ENCODE peak calls at places on chromosome 10, in nine cellular contexts. R is K562, P is AG10803, K is activated B cell treated with CpG ODN at 0.5 μM for 24 hours, Q is foreskin fibroblast, E is fibroblast of the aortic adventitia, Z is CD14-positive monocyte, V is choroid plexus epithelial cell, A is H9. Y is an unnamed sample.

GRCh38 chr10:69333205-69333604 is 54.9 kb downstream of the HK1 start:
- DNase-seq in R (no peak), Z (no peak), V (peak), K (no peak), E (peak), A (peak), P (peak), Q (no peak), Y (no peak)

GRCh38 chr10:7773845-7774801 is 13.7 kb downstream of the KIN start:
- DNase-seq in Z (no peak), A (no peak), E (no peak), V (no peak), Q (no peak), R (no peak), P (no peak), K (no peak), Y (no peak)

GRCh38 chr10:103481974-103482531 is 3.0 kb upstream of the CALHM3 start:
- DNase-seq in E (peak), V (peak), P (peak), Q (peak), A (no peak), R (peak), K (no peak), Z (no peak), Y (no peak)

GRCh38 chr10:131311661-131312260 is at the start of gene TCERG1L:
- DNase-seq in K (no peak), A (peak), P (no peak), Z (no peak), Q (no peak), V (no peak), R (no peak), E (no peak), Y (no peak)

GRCh38 chr10:22988581-22989360 is 60.9 kb downstream of the ARMC3 start:
- DNase-seq in A (no peak), K (peak), V (peak), P (peak), R (peak), E (peak), Q (peak), Z (peak), Y (no peak)

GRCh38 chr10:26879744-26880143 is 19.0 kb upstream of the ABI1 start:
- DNase-seq in Q (no peak), R (no peak), V (no peak), A (no peak), P (no peak), Z (no peak), E (no peak), K (no peak), Y (no peak)

GRCh38 chr10:79158402-79159097 is 89.8 kb downstream of the ZMIZ1 start:
- DNase-seq in Q (no peak), V (peak), P (no peak), Z (no peak), K (no peak), R (peak), A (no peak), E (no peak), Y (no peak)

GRCh38 chr10:15169555-15170407 is 1.3 kb upstream of the NMT2 start:
- DNase-seq in Q (no peak), K (no peak), R (peak), E (no peak), Z (no peak), V (peak), P (peak), A (no peak), Y (no peak)

GRCh38 chr10:43890124-43890523 is 241.4 kb upstream of the ZNF32 start:
- DNase-seq in P (peak), K (no peak), E (peak), Z (no peak), R (no peak), Q (peak), A (no peak), V (peak), Y (no peak)

GRCh38 chr10:79045566-79046175 is 23.1 kb upstream of the ZMIZ1 start:
- DNase-seq in P (no peak), R (no peak), A (no peak), V (no peak), K (no peak), Z (no peak), Q (no peak), E (no peak), Y (peak)

GRCh38 chr10:86758231-86759072 is 2.0 kb downstream of the BMPR1A start:
- DNase-seq in K (no peak), Z (no peak), R (no peak), A (no peak), Q (no peak), P (peak), V (peak), E (peak), Y (no peak)

GRCh38 chr10:101848408-101848807 is 4.8 kb upstream of the KCNIP2 start:
- DNase-seq in Q (no peak), P (no peak), K (no peak), V (peak), R (no peak), Z (no peak), E (no peak), A (no peak), Y (no peak)

GRCh38 chr10:106285199-106285598 is 879.3 kb downstream of the SORCS1 start:
- DNase-seq in Q (peak), V (peak), R (no peak), Z (no peak), P (peak), A (no peak), K (no peak), E (no peak), Y (no peak)

GRCh38 chr10:79400567-79401004 is 44.8 kb downstream of the ZCCHC24 start:
- DNase-seq in E (no peak), Z (no peak), R (peak), P (no peak), A (peak), V (peak), Q (peak), K (no peak), Y (no peak)

GRCh38 chr10:23095966-23096813 is 811 bp downstream of the MSRB2 start:
- DNase-seq in E (peak), Q (peak), R (peak), A (no peak), V (peak), K (peak), Z (no peak), P (peak), Y (no peak)

GRCh38 chr10:62853710-62854109 is 37.5 kb upstream of the EGR2 start:
- DNase-seq in P (no peak), K (no peak), R (no peak), V (peak), E (no peak), A (no peak), Q (no peak), Z (peak), Y (no peak)

GRCh38 chr10:70381491-70382421 is 669 bp downstream of the LRRC20 start:
- DNase-seq in V (no peak), A (peak), Q (no peak), E (peak), P (no peak), R (peak), K (peak), Z (no peak), Y (no peak)

GRCh38 chr10:16686081-16686902 is 130.9 kb downstream of the RSU1 start:
- DNase-seq in E (no peak), V (no peak), Q (no peak), P (no peak), R (no peak), Z (no peak), K (no peak), A (no peak), Y (no peak)

GRCh38 chr10:72354356-72355213 is at the start of gene DNAJB12:
- DNase-seq in R (peak), P (peak), E (peak), A (peak), Z (peak), V (peak), K (peak), Q (peak), Y (peak)

GRCh38 chr10:124150807-124151417 is 57.5 kb upstream of the CHST15 start:
- DNase-seq in A (no peak), V (no peak), E (no peak), R (no peak), P (no peak), K (no peak), Q (no peak), Z (no peak), Y (no peak)

GRCh38 chr10:131832056-131832685 is 68.6 kb upstream of the PPP2R2D start:
- DNase-seq in Z (peak), K (no peak), A (no peak), R (no peak), V (no peak), Q (no peak), E (no peak), P (no peak), Y (peak)

GRCh38 chr10:77188511-77188910 is 449.1 kb downstream of the KCNMA1 start:
- DNase-seq in P (peak), K (no peak), E (peak), Z (no peak), V (no peak), A (no peak), R (no peak), Q (no peak), Y (no peak)

GRCh38 chr10:116190883-116191282 is 82.1 kb downstream of the GFRA1 start:
- DNase-seq in K (no peak), E (no peak), Q (no peak), A (no peak), P (no peak), R (no peak), V (no peak), Z (no peak), Y (no peak)

GRCh38 chr10:24552346-24553016 is 171.2 kb downstream of the ARHGAP21 start:
- DNase-seq in A (peak), Q (no peak), V (peak), E (no peak), R (peak), K (no peak), Z (no peak), P (no peak), Y (no peak)

GRCh38 chr10:58320351-58321065 is 14.3 kb upstream of the UBE2D1 start:
- DNase-seq in V (no peak), E (no peak), A (no peak), R (no peak), Z (no peak), Q (no peak), K (no peak), P (no peak), Y (no peak)

GRCh38 chr10:125761961-125762360 is 13.7 kb downstream of the MMP21 start:
- DNase-seq in K (no peak), V (no peak), A (no peak), E (no peak), R (no peak), Q (no peak), Z (no peak), P (no peak), Y (no peak)

GRCh38 chr10:47104101-47104707 is 193.0 kb downstream of the PTPN20 start:
- DNase-seq in R (no peak), P (peak), A (no peak), E (peak), V (no peak), K (no peak), Q (no peak), Z (no peak), Y (no peak)

GRCh38 chr10:8216893-8217292 is 162.4 kb downstream of the GATA3 start:
- DNase-seq in Z (no peak), R (no peak), P (no peak), V (no peak), E (no peak), Q (no peak), K (no peak), A (no peak), Y (no peak)

GRCh38 chr10:98636921-98637329 is 190.2 kb upstream of the HPS1 start:
- DNase-seq in P (peak), Q (peak), A (no peak), V (no peak), Z (no peak), R (no peak), K (no peak), E (no peak), Y (no peak)

GRCh38 chr10:110612629-110613028 is 31.5 kb upstream of the RBM20 start:
- DNase-seq in R (no peak), K (no peak), E (no peak), Z (no peak), Q (no peak), A (no peak), V (no peak), P (no peak), Y (no peak)

GRCh38 chr10:785539-786214 is 96.2 kb upstream of the DIP2C start:
- DNase-seq in K (peak), A (peak), R (peak), E (no peak), V (no peak), Q (no peak), Z (no peak), P (no peak), Y (peak)

GRCh38 chr10:109967739-109968088 is 40.1 kb upstream of the ADD3 start:
- DNase-seq in Q (no peak), Z (no peak), E (no peak), V (no peak), A (no peak), P (no peak), R (no peak), K (no peak), Y (no peak)

GRCh38 chr10:70679498-70679897 is 7.2 kb downstream of the ADAMTS14 start:
- DNase-seq in K (no peak), Z (no peak), A (no peak), P (peak), E (peak), R (no peak), V (no peak), Q (peak), Y (peak)

GRCh38 chr10:27865221-27865635 is 119.6 kb upstream of the MKX start:
- DNase-seq in E (no peak), K (no peak), Z (no peak), P (peak), R (no peak), A (no peak), V (peak), Q (peak), Y (no peak)

GRCh38 chr10:83165164-83165563 is 974.1 kb upstream of the GHITM start:
- DNase-seq in A (no peak), P (no peak), R (no peak), V (no peak), Q (no peak), K (no peak), E (no peak), Z (no peak), Y (no peak)

GRCh38 chr10:67629461-67629971 is 66.5 kb downstream of the CTNNA3 start:
- DNase-seq in Z (no peak), V (peak), Q (no peak), P (no peak), E (peak), R (no peak), K (no peak), A (no peak), Y (no peak)

GRCh38 chr10:100978121-100978895 is 9.0 kb downstream of the MRPL43 start:
- DNase-seq in E (no peak), V (no peak), P (no peak), Q (no peak), A (no peak), R (no peak), Z (peak), K (no peak), Y (peak)

GRCh38 chr10:69275444-69275843 is 2.9 kb upstream of the HK1 start:
- DNase-seq in A (no peak), Q (no peak), V (no peak), K (no peak), R (no peak), Z (no peak), P (no peak), E (no peak), Y (no peak)

DNA sequence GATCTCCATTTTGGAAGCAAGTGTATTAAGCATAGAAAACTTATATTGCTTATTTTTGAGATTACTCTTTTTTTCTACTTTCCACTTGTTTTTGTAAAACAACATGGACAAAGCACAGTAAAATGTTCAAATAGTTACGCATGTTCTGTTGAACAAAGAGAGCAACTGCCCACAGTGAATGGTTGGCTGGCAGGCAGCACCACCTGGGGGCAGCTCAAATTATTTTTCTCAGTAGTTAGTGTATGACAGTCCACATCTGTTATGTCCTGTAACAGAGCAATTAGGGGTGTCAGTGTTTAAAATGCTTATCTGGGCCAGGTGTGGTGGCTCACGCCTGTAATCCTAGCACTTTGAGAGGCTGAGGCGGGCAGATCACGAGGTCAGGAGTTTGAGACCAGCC is 46.1 kb upstream of the CACUL1 start:
- DNase-seq in A (no peak), Z (peak), V (peak), K (no peak), P (peak), R (peak), E (no peak), Q (no peak), Y (no peak)
- TF ChIP-seq CTCF in A (peak), Z (peak), V (peak), K (no peak), P (peak), R (peak), E (peak), Q (peak), Y (peak)

GRCh38 chr10:51145388-51145787 is 71.1 kb downstream of the PRKG1 start:
- DNase-seq in Q (no peak), P (no peak), E (no peak), A (no peak), Z (no peak), R (no peak), V (no peak), K (no peak), Y (no peak)

GRCh38 chr10:51139176-51139575 is 64.9 kb downstream of the PRKG1 start:
- DNase-seq in R (no peak), K (no peak), Z (no peak), E (no peak), V (no peak), Q (no peak), P (no peak), A (no peak), Y (no peak)

GRCh38 chr10:51147644-51148399 is 73.5 kb downstream of the PRKG1 start:
- DNase-seq in R (no peak), V (no peak), P (no peak), Q (no peak), Z (no peak), E (no peak), A (no peak), K (no peak), Y (no peak)

GRCh38 chr10:51141015-51141414 is 66.7 kb downstream of the PRKG1 start:
- DNase-seq in P (no peak), K (no peak), Z (no peak), E (no peak), V (no peak), A (no peak), Q (no peak), R (no peak), Y (no peak)

DNA sequence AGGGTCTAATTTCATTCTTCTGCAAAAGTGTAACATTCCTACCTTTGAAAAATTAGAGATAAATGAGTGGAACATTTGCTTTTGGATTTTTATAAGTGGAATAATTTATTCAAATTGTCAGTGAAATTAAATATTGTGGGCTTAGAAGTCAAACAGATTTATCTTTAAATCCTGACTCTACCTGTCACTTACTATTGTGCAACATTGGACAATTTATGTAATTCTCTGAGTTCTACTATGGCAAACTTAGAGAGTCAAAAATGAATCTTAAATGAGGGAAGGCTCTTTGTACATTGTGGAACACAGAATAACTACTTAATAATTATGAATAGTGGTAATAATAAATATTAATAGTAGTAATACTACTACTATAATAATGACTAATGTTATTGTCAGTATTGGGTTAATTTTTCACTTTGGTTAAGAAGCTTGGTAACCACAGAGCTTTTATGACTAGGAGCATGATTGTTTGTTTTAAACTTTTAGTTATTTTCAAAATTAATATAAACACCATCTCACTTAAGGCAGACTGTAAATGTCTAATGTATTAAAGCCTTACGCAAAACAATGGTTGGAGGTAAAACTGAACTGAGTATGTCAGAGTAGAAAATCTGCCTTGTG is 70.0 kb downstream of the PRKG1 start:
- DNase-seq in Q (no peak), A (no peak), R (no peak), Z (no peak), E (no peak), K (no peak), V (no peak), P (no peak), Y (no peak)
- TF ChIP-seq CTCF in Q (no peak), A (no peak), R (no peak), Z (no peak), E (no peak), K (no peak), V (no peak), P (no peak), Y (no peak)

DNA sequence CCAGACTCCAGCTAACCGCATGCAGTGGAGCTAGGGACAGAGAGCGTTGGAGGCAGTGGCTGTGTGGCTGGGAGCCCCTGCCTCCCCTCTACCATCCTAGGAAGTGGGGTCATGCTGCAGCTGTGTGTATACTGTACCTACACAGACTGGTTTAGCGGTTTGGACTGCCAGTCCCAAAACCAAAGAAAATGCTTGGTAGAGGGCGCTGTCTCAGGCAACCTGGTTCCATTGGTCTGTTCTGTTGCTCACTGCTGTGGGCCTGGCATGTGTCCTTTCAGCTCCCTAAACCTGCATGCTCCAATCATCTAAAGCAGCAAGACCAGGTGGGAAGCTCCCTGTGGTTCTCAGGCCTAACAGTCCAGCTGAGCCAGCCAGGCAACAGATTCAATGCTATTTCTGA is 4.5 kb downstream of the RBP4 start:
- DNase-seq in K (no peak), P (no peak), V (no peak), E (no peak), Q (no peak), R (no peak), Z (no peak), A (peak), Y (no peak)
- TF ChIP-seq CTCF in K (no peak), P (no peak), V (peak), E (no peak), Q (no peak), R (no peak), Z (no peak), A (peak), Y (peak)

GRCh38 chr10:5195727-5196374 is 786 bp upstream of the AKR1C4 start:
- DNase-seq in R (no peak), E (no peak), Z (no peak), Q (no peak), V (no peak), K (no peak), P (no peak), A (no peak), Y (no peak)
- TF ChIP-seq CTCF in R (no peak), E (no peak), Z (no peak), Q (no peak), V (no peak), K (no peak), P (no peak), A (no peak), Y (no peak)